ENCODE peak calls at places on chromosomes 2 and 18, in four cellular contexts. One of them, this sample, is unnamed.

GRCh38 chr2:109238580-109238979 is 109.6 kb downstream of the SH3RF3 start:
- DNase-seq in mesendoderm: peak
- DNase-seq in IMR-90: peak
- DNase-seq in H1: no peak
- DNase-seq in this sample: no peak

GRCh38 chr18:58525517-58525916 is 103.4 kb downstream of the ALPK2 start:
- DNase-seq in mesendoderm: no peak
- DNase-seq in IMR-90: peak
- DNase-seq in H1: no peak
- DNase-seq in this sample: no peak

GRCh38 chr18:35464731-35465728 is 32.7 kb downstream of the INO80C start:
- DNase-seq in mesendoderm: no peak
- DNase-seq in IMR-90: no peak
- DNase-seq in H1: no peak
- DNase-seq in this sample: no peak

GRCh38 chr18:80033181-80034067 is 810 bp upstream of the RBFA start:
- DNase-seq in mesendoderm: no peak
- DNase-seq in IMR-90: peak
- DNase-seq in H1: peak
- DNase-seq in this sample: peak

GRCh38 chr2:1591978-1592907 is 152.1 kb downstream of the PXDN start:
- DNase-seq in mesendoderm: peak
- DNase-seq in IMR-90: peak
- DNase-seq in H1: peak
- DNase-seq in this sample: peak

GRCh38 chr2:85326406-85326945 is 1.3 kb downstream of the TGOLN2 start:
- DNase-seq in mesendoderm: peak
- DNase-seq in IMR-90: peak
- DNase-seq in H1: no peak
- DNase-seq in this sample: no peak

GRCh38 chr2:227228061-227228667 is 63.7 kb downstream of the COL4A3 start:
- DNase-seq in mesendoderm: no peak
- DNase-seq in IMR-90: no peak
- DNase-seq in H1: no peak
- DNase-seq in this sample: no peak

GRCh38 chr2:112092286-112093041 is 37.4 kb downstream of the TMEM87B start:
- DNase-seq in mesendoderm: peak
- DNase-seq in IMR-90: peak
- DNase-seq in H1: no peak
- DNase-seq in this sample: no peak

GRCh38 chr18:76374330-76375281 is 120.4 kb downstream of the ZNF516 start:
- DNase-seq in mesendoderm: no peak
- DNase-seq in IMR-90: no peak
- DNase-seq in H1: no peak
- DNase-seq in this sample: no peak

GRCh38 chr2:85095094-85095493 is 38.1 kb upstream of the TCF7L1 start:
- DNase-seq in mesendoderm: no peak
- DNase-seq in IMR-90: peak
- DNase-seq in H1: no peak
- DNase-seq in this sample: no peak

GRCh38 chr18:34709631-34710429 is at the start of gene DTNA:
- DNase-seq in mesendoderm: peak
- DNase-seq in IMR-90: peak
- DNase-seq in H1: no peak
- DNase-seq in this sample: no peak

GRCh38 chr2:54077088-54077900 is 38.1 kb upstream of the ACYP2 start:
- DNase-seq in mesendoderm: no peak
- DNase-seq in IMR-90: no peak
- DNase-seq in H1: no peak
- DNase-seq in this sample: no peak

GRCh38 chr2:232749331-232749730 is 27.0 kb downstream of the KCNJ13 start:
- DNase-seq in mesendoderm: no peak
- DNase-seq in IMR-90: no peak
- DNase-seq in H1: no peak
- DNase-seq in this sample: no peak
- H4K5ac ChIP-seq in mesendoderm: no peak
- H4K5ac ChIP-seq in IMR-90: no peak
- H4K5ac ChIP-seq in H1: no peak
- H4K5ac ChIP-seq in this sample: no peak

DNA sequence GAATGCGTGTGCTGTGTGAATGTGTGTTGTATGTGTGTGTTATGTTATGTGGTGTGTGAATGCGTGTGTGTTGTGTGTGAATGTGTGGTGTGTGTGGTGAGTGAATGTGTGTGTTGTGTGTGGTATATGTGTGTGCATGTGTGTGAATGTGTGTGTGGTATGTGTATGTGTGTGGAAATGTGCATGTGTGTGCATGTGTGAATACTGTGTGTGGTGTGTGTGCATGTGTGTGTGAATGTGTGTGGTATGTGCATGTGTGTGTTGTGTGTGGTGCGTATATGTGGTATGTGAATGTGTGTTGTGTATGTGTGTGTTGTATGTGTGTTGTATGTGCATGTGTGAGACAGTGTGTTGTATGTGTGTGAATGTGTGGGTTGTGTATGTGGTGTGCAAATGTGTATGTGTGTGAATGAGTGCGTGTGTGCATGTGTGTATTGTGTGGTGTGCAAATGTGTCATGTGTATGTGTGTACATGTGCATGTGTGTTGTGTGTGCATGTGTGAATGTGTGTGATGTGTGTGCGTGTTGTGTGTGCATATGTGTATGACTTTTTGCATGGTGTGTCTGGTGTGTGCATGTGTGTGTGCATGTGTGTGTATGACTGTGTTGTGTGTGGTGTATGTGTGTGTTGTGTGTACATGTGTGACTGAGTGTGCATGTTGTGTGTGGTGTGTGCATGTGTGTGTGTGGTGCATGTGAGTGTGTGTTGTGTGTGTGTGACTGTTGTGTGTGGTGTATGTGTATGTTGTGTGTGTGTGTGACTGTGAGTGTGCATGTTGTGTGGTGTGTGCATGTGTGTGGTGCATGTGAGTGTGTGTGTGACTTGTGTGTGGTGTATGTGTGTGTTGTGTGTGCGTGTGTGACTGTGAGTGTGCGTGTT is 268.2 kb downstream of the DCDC2C start:
- DNase-seq in mesendoderm: no peak
- DNase-seq in IMR-90: no peak
- DNase-seq in H1: peak
- DNase-seq in this sample: no peak
- H4K8ac ChIP-seq in mesendoderm: no peak
- H4K8ac ChIP-seq in IMR-90: no peak
- H4K8ac ChIP-seq in H1: peak
- H4K8ac ChIP-seq in this sample: no peak

GRCh38 chr18:45107425-45107824 is 426.7 kb downstream of the SETBP1 start:
- DNase-seq in mesendoderm: no peak
- DNase-seq in IMR-90: peak
- DNase-seq in H1: no peak
- DNase-seq in this sample: no peak
- H4K5ac ChIP-seq in mesendoderm: no peak
- H4K5ac ChIP-seq in IMR-90: no peak
- H4K5ac ChIP-seq in H1: no peak
- H4K5ac ChIP-seq in this sample: no peak

DNA sequence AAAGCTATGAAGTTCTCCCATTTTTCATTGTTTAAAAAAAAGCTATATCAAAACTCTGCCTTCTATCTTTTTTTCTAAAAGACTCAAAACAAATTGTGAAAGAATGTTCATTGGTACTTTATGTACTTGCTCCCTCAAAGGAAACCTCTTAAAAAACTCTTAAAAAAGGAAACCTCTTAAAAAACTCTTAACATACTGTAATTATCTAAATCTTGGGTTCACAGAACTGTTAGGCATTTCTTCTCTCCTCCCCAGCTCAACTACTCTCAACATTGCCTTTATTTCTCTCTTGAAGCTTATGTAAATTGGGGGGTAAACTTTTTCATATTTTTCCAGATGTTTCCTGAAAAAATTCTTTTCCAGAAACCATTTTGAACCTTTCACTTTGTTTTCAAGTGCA is 330.5 kb upstream of the SLC39A10 start:
- DNase-seq in mesendoderm: no peak
- DNase-seq in IMR-90: no peak
- DNase-seq in H1: no peak
- DNase-seq in this sample: no peak
- H4K8ac ChIP-seq in mesendoderm: no peak
- H4K8ac ChIP-seq in IMR-90: no peak
- H4K8ac ChIP-seq in H1: no peak
- H4K8ac ChIP-seq in this sample: no peak

GRCh38 chr2:63843093-63843492 is 1.4 kb downstream of the UGP2 start:
- DNase-seq in mesendoderm: no peak
- DNase-seq in IMR-90: no peak
- DNase-seq in H1: no peak
- DNase-seq in this sample: no peak

GRCh38 chr2:63844616-63845015 is 2.9 kb downstream of the UGP2 start:
- DNase-seq in mesendoderm: no peak
- DNase-seq in IMR-90: no peak
- DNase-seq in H1: no peak
- DNase-seq in this sample: no peak

GRCh38 chr2:63842149-63843061 is 709 bp downstream of the UGP2 start:
- DNase-seq in mesendoderm: no peak
- DNase-seq in IMR-90: peak
- DNase-seq in H1: no peak
- DNase-seq in this sample: no peak

GRCh38 chr2:63845866-63846265 is 4.2 kb downstream of the UGP2 start:
- DNase-seq in mesendoderm: peak
- DNase-seq in IMR-90: no peak
- DNase-seq in H1: no peak
- DNase-seq in this sample: no peak

DNA sequence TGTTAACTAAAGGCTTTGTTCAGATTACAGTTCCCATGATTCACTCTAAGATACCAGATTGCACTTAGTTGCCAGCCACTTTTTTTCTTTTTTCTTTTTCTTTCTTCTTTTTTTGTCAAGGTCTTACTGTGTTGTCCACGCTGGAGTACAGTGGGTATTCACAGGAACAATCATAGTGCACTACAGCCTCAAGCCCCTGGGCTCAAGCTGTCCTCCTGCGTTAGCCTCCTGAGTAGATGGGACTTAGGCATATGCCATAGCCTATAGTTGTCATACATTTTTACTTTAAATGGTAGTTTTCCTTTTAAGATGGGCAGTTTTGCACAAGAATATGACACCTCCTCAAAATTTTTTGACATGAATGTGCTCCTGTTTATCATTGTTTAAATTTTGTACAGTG is 2.1 kb downstream of the UGP2 start:
- DNase-seq in mesendoderm: no peak
- DNase-seq in IMR-90: no peak
- DNase-seq in H1: no peak
- DNase-seq in this sample: no peak
- H4K5ac ChIP-seq in mesendoderm: no peak
- H4K5ac ChIP-seq in IMR-90: peak
- H4K5ac ChIP-seq in H1: peak
- H4K5ac ChIP-seq in this sample: no peak

DNA sequence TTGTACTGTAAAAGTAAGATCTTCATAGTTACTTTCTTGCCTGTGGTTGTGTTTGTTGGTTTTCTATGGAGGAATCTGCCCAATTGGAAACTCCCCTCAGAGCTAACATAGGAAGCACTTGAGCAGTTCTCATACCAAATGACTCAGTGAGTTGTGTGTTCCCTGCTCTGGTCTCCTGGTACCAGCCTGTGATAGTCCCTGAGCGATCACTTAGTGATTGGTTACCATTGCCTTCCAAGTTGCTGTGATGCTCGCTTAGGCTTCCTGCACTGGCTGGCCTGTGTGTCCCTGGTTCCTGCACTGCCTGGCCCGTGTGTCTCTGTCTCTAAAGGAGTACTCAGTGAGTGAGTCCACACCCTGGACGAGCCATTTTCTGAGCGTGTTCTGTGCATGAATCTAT is 133.0 kb downstream of the MAP4K4 start:
- DNase-seq in mesendoderm: no peak
- DNase-seq in IMR-90: peak
- DNase-seq in H1: no peak
- DNase-seq in this sample: no peak
- H4K8ac ChIP-seq in mesendoderm: no peak
- H4K8ac ChIP-seq in IMR-90: no peak
- H4K8ac ChIP-seq in H1: no peak
- H4K8ac ChIP-seq in this sample: no peak

DNA sequence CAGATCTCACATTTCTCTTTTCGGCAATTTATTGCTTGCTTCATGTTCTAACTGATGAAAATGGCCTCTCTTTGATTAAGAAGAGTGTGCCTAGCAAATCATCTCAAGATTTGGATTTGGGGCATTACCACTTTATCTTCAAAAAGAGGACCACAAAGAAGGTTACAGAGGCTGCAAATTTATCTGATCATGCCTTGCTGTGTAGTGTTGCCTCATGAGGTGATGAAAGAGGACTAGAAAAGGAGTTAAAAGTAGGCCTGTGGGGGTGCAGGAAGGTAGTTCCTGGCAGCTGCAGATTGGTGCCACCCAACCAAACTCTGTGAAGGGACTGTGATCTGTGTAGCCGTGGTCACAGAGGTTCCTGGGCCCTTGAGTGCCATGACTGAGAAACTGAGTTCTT is 69.2 kb downstream of the PRELID3A start:
- DNase-seq in mesendoderm: no peak
- DNase-seq in IMR-90: no peak
- DNase-seq in H1: no peak
- DNase-seq in this sample: no peak
- H4K5ac ChIP-seq in mesendoderm: no peak
- H4K5ac ChIP-seq in IMR-90: no peak
- H4K5ac ChIP-seq in H1: no peak
- H4K5ac ChIP-seq in this sample: no peak

GRCh38 chr2:43220982-43221659 is 5.3 kb downstream of the ZFP36L2 start:
- DNase-seq in mesendoderm: peak
- DNase-seq in IMR-90: peak
- DNase-seq in H1: peak
- DNase-seq in this sample: peak
- H4K8ac ChIP-seq in mesendoderm: no peak
- H4K8ac ChIP-seq in IMR-90: peak
- H4K8ac ChIP-seq in H1: peak
- H4K8ac ChIP-seq in this sample: no peak

DNA sequence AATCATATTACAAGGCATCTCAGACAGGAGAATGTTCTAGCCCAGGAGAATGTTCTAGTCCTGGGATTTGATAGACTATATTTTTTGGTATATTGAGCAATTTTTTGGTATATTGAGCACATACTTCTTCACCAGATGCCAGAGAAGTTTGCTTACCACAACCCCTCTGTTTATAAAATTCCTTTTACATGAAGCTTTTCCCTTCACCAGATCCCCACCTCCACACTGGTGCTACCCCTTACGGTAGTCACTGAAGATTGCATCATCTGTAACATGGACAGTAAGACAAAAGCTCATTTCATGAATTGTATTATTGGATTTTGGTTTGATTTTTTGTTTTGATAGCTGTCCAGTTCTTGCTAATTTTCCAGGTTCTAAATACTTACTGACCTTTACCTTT is 7.2 kb upstream of the HNMT start:
- DNase-seq in mesendoderm: no peak
- DNase-seq in IMR-90: peak
- DNase-seq in H1: no peak
- DNase-seq in this sample: no peak
- H4K5ac ChIP-seq in mesendoderm: no peak
- H4K5ac ChIP-seq in IMR-90: peak
- H4K5ac ChIP-seq in H1: no peak
- H4K5ac ChIP-seq in this sample: no peak

This sample was measured in H9.